ENCODE peak calls at places on chromosomes 13 and 19, in four cellular contexts. N, Q, L and S are unnamed samples. For H3K79me2, the result is how much of the 10 kb centered on the place peaks cover.

GRCh38 chr13:25686831-25687495 is 315.2 kb downstream of the ATP8A2 start:
- DNase-seq in L (no peak), Q (no peak), N (no peak), S (no peak)

GRCh38 chr13:112799394-112799793 is 109.6 kb downstream of the ATP11A start:
- DNase-seq in L (no peak), Q (no peak), N (no peak), S (no peak)

GRCh38 chr19:29273000-29273691 is 60.2 kb upstream of the UQCRFS1 start:
- DNase-seq in L (no peak), Q (no peak), N (peak), S (no peak)

GRCh38 chr19:17968376-17968775 is 1.5 kb downstream of the KCNN1 start:
- DNase-seq in Q (no peak), N (no peak), L (no peak), S (no peak)

GRCh38 chr13:48231948-48232347 is 1.1 kb upstream of the ITM2B start:
- DNase-seq in L (no peak), Q (no peak), N (no peak), S (no peak)

GRCh38 chr13:72537400-72537780 is 190.0 kb downstream of the MZT1 start:
- DNase-seq in N (no peak), L (no peak), Q (no peak), S (no peak)

GRCh38 chr13:99909836-99910619 is 61.5 kb downstream of the ZIC5 start:
- DNase-seq in Q (no peak), N (no peak), L (no peak), S (no peak)

GRCh38 chr13:84137292-84137691 is 255.0 kb upstream of the SLITRK1 start:
- DNase-seq in N (no peak), Q (no peak), L (no peak), S (no peak)

GRCh38 chr19:17490411-17490810 is 20.1 kb downstream of the SLC27A1 start:
- DNase-seq in L (no peak), N (no peak), Q (no peak), S (no peak)

GRCh38 chr13:29846475-29847256 is 3.8 kb downstream of the UBL3 start:
- DNase-seq in L (no peak), Q (no peak), N (no peak), S (no peak)
- H3K79me2 ChIP-seq in L (under half), Q (under half), N (under half), S (under half)

DNA sequence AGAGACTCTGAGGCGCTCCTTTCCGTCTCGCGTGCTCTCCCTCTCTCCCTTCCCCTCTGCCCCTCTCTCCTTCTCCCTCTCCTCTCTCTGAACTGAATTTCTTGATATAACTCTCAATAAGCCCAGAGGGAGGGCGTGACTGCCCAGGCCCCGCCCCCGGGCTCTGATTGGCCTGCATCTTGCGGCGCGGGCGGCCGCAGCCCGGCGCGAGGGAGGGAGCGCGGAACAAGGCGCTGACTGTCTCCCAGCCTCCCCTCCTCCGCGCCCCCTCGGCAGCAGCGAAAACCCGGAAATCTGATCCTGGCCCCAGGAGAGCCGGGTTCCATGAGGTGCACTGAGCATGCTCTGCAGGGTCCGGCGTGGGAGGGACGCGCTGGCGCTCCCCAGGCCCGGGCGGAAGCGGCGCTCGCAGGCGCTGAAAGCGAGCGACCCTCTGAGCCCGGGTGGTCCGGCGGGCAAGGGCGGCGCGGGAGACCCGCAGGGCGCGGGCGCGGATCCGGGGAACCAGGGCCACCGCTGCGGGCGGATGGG is at the start of gene PCDH9:
- DNase-seq in Q (peak), N (peak), L (peak), S (peak)
- H3K23ac ChIP-seq in Q (no peak), N (no peak), L (no peak), S (no peak)

DNA sequence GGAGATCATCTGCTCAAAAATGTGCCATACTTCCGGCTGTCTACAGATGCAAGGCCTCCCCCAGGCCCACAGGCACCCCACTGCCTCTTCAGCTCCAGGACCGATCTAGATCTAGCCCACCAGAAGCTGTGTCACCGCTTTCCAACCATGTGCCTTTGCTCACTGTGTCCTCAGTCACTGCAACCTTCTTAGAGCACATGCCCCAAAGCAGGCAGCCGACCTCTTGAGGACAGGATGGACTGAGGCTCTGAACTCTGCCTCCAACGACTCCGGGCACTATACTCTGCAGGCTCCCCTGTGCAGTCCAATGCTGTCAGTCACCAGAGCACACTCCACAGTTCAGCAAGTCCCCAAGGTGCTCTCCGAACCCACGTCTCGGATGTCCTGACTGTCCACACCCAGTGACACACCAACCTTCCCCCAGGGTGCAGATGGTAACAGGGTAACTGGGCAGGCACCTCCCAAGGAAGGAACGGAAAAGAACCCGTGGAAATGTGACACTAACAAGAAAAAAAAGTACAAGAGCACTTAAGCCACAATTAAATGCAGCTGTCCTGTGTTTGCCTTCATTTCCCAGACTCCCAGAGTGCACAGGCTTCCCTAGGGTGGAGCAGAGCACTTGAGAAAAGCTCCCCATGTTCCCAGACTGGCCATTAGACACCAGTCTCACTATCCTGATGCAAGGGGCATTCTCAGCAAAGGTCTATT is 4.8 kb downstream of the STK24 start:
- DNase-seq in Q (peak), L (no peak), N (no peak), S (no peak)
- H4K8ac ChIP-seq in Q (no peak), L (peak), N (no peak), S (no peak)

GRCh38 chr19:950352-951066 is 24.7 kb downstream of the ARID3A start:
- DNase-seq in N (no peak), L (no peak), Q (no peak), S (no peak)
- H3K79me2 ChIP-seq in N (under half), L (under half), Q (under half), S (half or more)

DNA sequence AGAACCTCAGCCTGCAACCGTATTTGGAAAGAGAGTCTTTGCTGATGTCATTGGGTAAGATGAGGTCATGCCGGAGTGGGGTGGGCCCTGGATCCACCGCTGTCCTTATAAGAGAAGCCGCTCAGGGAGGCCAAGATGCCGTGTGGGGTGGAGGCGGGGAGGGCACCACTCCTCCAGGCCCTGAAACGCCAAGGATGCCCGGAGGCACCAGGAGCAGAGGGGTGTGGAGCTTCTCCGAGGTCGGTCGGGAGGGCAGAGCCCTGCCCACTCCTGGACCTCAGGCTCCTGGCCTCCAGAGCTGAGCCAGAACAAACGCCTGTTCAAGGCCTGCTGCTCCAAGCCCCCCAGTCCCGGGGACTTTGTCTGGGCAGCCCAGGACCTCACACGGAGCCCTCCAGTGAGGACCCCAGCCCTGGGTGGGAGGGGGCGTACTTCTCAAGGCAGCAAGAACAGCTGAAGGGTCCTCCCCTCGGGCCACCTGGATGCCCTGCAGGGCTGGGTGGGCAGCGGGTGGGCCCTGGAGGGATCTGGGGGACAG is 29.9 kb downstream of the PIP5K1C start:
- DNase-seq in N (no peak), Q (peak), L (no peak), S (peak)
- H3K23ac ChIP-seq in N (no peak), Q (no peak), L (no peak), S (no peak)

GRCh38 chr13:30857018-30857417 is 49.1 kb upstream of the MEDAG start:
- DNase-seq in L (no peak), Q (no peak), N (no peak), S (no peak)

GRCh38 chr13:30856004-30856790 is 49.9 kb upstream of the MEDAG start:
- DNase-seq in L (no peak), Q (no peak), N (no peak), S (no peak)

GRCh38 chr13:30857636-30858035 is 48.4 kb upstream of the MEDAG start:
- DNase-seq in Q (no peak), L (no peak), N (no peak), S (no peak)

GRCh38 chr13:30859326-30859725 is 46.7 kb upstream of the MEDAG start:
- DNase-seq in Q (no peak), L (no peak), N (no peak), S (no peak)

DNA sequence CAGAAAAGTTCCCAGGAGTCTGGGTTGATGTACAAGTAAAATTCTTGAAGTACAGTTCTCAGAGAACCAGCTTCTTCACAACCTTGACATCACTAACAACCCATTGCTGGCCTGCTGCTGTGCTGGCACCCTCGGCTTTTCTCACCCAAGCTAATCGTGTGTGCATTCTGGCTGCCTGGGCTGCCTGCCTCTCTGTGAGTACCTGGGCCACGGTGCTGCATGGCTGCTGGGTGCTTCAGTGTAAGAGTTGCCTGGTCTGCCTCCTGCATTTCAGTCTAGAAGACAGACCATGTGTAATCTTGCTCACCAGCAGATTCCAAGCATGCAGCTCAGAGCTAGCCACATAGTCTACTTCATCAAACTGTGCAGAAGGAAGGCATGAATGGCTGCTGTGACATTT is 50.5 kb upstream of the MEDAG start:
- DNase-seq in L (no peak), N (no peak), Q (no peak), S (no peak)
- H4K8ac ChIP-seq in L (no peak), N (no peak), Q (no peak), S (no peak)

DNA sequence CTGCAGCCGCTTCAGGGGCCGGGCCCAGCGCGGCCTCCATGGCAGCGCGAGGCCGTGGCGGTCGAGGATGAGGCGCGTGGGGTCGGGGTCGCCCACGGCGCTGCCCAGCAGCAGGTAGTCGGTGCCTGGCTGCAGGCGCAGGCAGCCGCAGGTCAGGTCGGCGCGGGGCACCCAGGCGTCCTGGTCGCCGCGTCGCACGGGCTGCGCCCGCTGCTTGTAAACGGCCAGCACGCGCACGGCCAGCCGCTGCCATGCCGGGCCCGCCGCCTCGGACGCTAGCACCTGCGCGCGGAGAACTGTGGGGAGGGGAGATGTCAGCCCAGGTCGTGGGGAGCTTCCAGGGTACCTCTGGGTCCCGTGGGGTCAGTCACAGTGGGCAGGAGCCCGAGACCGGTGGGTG is 11.1 kb downstream of the NTN5 start:
- DNase-seq in L (no peak), N (no peak), Q (no peak), S (no peak)
- H3K79me2 ChIP-seq in L (under half), N (under half), Q (under half), S (under half)

GRCh38 chr19:49767380-49767779 is 579 bp downstream of the AP2A1 start:
- DNase-seq in N (no peak), L (no peak), Q (peak), S (no peak)

GRCh38 chr19:49766007-49766937 is 529 bp upstream of the AP2A1 start:
- DNase-seq in Q (peak), L (peak), N (peak), S (peak)

GRCh38 chr19:49766938-49767315 is at the start of gene AP2A1:
- DNase-seq in L (no peak), Q (no peak), N (no peak), S (no peak)

GRCh38 chr19:49770529-49770928 is 3.7 kb downstream of the AP2A1 start:
- DNase-seq in N (no peak), L (no peak), Q (no peak), S (no peak)

GRCh38 chr19:49767967-49768581 is 1.3 kb downstream of the AP2A1 start:
- DNase-seq in N (no peak), Q (no peak), L (no peak), S (no peak)
- H3K23ac ChIP-seq in N (no peak), Q (peak), L (no peak), S (no peak)

GRCh38 chr19:40444181-40445005 is at the start of gene SERTAD3:
- DNase-seq in N (peak), Q (peak), L (peak), S (peak)
- H4K8ac ChIP-seq in N (no peak), Q (no peak), L (peak), S (peak)